ENCODE peak calls at places on chromosomes 3 and 15, in nine cellular contexts. G is stimulated activated naive CD8-positive, alpha-beta T cell treated with anti-CD3 and anti-CD28 coated beads, Interleukin-15, Interleukin-2, amounts not matched to agents 100 U/mL and 50 U/mL, for 24 hours; Q is Peyer's patch; X is iris pigment epithelial cell; J is HT1080; K is NCI-H1694; L is germinal center; I is NCI-H146; Y is M059J. T is an unnamed sample.

GRCh38 chr3:28824316-28824715 is 456.6 kb upstream of the RBMS3 start:
- DNase-seq in G (no peak), Q (no peak), X (no peak), J (no peak), K (no peak), L (no peak), I (no peak), Y (no peak), T (no peak)

GRCh38 chr15:88590771-88591170 is 30.4 kb upstream of the AEN start:
- DNase-seq in G (no peak), Q (no peak), X (no peak), J (no peak), K (no peak), L (no peak), I (no peak), Y (no peak), T (no peak)

GRCh38 chr3:115146418-115147328 is at the start of gene ZBTB20:
- DNase-seq in G (peak), Q (peak), X (peak), J (peak), K (peak), L (peak), I (peak), Y (peak), T (no peak)

GRCh38 chr3:44020178-44020577 is 221.5 kb upstream of the TOPAZ1 start:
- DNase-seq in G (no peak), Q (no peak), X (no peak), J (no peak), K (no peak), L (no peak), I (no peak), Y (no peak), T (no peak)

GRCh38 chr15:90864507-90864906 is 3.9 kb upstream of the FURIN start:
- DNase-seq in G (no peak), Q (no peak), X (peak), J (no peak), K (no peak), L (no peak), I (no peak), Y (peak), T (no peak)

GRCh38 chr3:11001020-11001657 is 8.6 kb downstream of the SLC6A1 start:
- DNase-seq in G (no peak), Q (no peak), X (no peak), J (no peak), K (no peak), L (no peak), I (no peak), Y (peak), T (no peak)

GRCh38 chr3:10162147-10162546 is 2.6 kb upstream of the IRAK2 start:
- DNase-seq in G (no peak), Q (no peak), X (no peak), J (no peak), K (no peak), L (no peak), I (no peak), Y (no peak), T (no peak)

GRCh38 chr3:47019201-47019600 is 39.7 kb downstream of the NBEAL2 start:
- DNase-seq in G (no peak), Q (no peak), X (no peak), J (peak), K (no peak), L (no peak), I (no peak), Y (peak), T (no peak)

GRCh38 chr15:82569834-82570233 is 29.6 kb upstream of the RPS17 start:
- DNase-seq in G (no peak), Q (no peak), X (no peak), J (no peak), K (no peak), L (no peak), I (no peak), Y (no peak), T (no peak)

GRCh38 chr3:45020534-45020933 is 5.6 kb upstream of the CLEC3B start:
- DNase-seq in G (no peak), Q (no peak), X (no peak), J (no peak), K (no peak), L (no peak), I (no peak), Y (no peak), T (no peak)

GRCh38 chr3:16460886-16461285 is 52.6 kb downstream of the RFTN1 start:
- DNase-seq in G (no peak), Q (no peak), X (no peak), J (no peak), K (no peak), L (no peak), I (peak), Y (peak), T (no peak)

GRCh38 chr3:142209655-142210054 is 15.7 kb downstream of the GK5 start:
- DNase-seq in G (no peak), Q (peak), X (peak), J (peak), K (no peak), L (no peak), I (no peak), Y (peak), T (no peak)

GRCh38 chr15:65650312-65651041 is 28.7 kb downstream of the SLC24A1 start:
- DNase-seq in G (no peak), Q (no peak), X (no peak), J (no peak), K (no peak), L (no peak), I (no peak), Y (no peak), T (no peak)

GRCh38 chr15:68309024-68309423 is 31.5 kb downstream of the FEM1B start:
- DNase-seq in G (no peak), Q (no peak), X (peak), J (no peak), K (no peak), L (no peak), I (no peak), Y (no peak), T (no peak)

GRCh38 chr3:73768594-73769308 is 144.0 kb upstream of the PDZRN3 start:
- DNase-seq in G (no peak), Q (no peak), X (no peak), J (no peak), K (no peak), L (no peak), I (peak), Y (no peak), T (no peak)

GRCh38 chr15:44038801-44039200 is 156.3 kb downstream of the FRMD5 start:
- DNase-seq in G (no peak), Q (no peak), X (peak), J (no peak), K (no peak), L (no peak), I (no peak), Y (peak), T (no peak)

GRCh38 chr15:57019496-57020160 is 101.2 kb downstream of the TCF12 start:
- DNase-seq in G (no peak), Q (no peak), X (no peak), J (no peak), K (no peak), L (no peak), I (no peak), Y (no peak), T (no peak)